ENCODE peak calls at places on chromosome X, in nine cellular contexts. O is thyroid gland, Q is transverse colon, C is breast epithelium, U is tibial nerve, R is heart left ventricle, D is testis, F is uterus, J is spleen. V is an unnamed sample.

GRCh38 chrX:100695991-100696390 is 35.9 kb downstream of the SYTL4 start:
- DNase-seq in O (no peak), C (no peak), R (no peak), Q (no peak), J (no peak), D (no peak), F (no peak), U (no peak), V (no peak)

GRCh38 chrX:130197464-130197863 is 25.7 kb downstream of the RAB33A start:
- DNase-seq in D (no peak), J (no peak), C (no peak), U (no peak), Q (no peak), F (no peak), O (no peak), R (no peak), V (no peak)

GRCh38 chrX:17521871-17522693 is 147.1 kb downstream of the NHS start:
- DNase-seq in Q (peak; percentile 28), R (peak; percentile 31), F (peak; percentile 19), D (peak; percentile 36), O (peak; percentile 83), U (no peak), J (no peak), C (no peak), V (no peak)

GRCh38 chrX:100745806-100746537 is 14.1 kb upstream of the SYTL4 start:
- DNase-seq in Q (peak; percentile 60), F (peak; percentile 29), O (no peak), R (no peak), J (no peak), C (no peak), D (peak; percentile 30), U (no peak), V (no peak)

GRCh38 chrX:17931855-17932254 is 70.8 kb upstream of the RAI2 start:
- DNase-seq in Q (no peak), R (no peak), J (no peak), U (no peak), D (no peak), C (no peak), F (no peak), O (no peak), V (no peak)

GRCh38 chrX:135977611-135978010 is 3.8 kb upstream of the MMGT1 start:
- DNase-seq in R (no peak), J (no peak), O (no peak), U (no peak), C (no peak), F (no peak), D (no peak), Q (no peak), V (no peak)

GRCh38 chrX:143476751-143477150 is 40.5 kb downstream of the SPANXN3 start:
- DNase-seq in C (no peak), O (no peak), J (no peak), R (no peak), Q (no peak), D (no peak), U (no peak), F (no peak), V (no peak)

GRCh38 chrX:54288277-54288676 is 69.6 kb downstream of the WNK3 start:
- DNase-seq in C (no peak), J (no peak), Q (no peak), D (no peak), O (no peak), U (no peak), F (no peak), R (no peak), V (no peak)

GRCh38 chrX:39758791-39759525 is 338.8 kb downstream of the BCOR start:
- DNase-seq in C (no peak), J (no peak), F (no peak), R (peak; percentile 51), O (no peak), U (no peak), Q (no peak), D (peak; percentile 35), V (peak; percentile 25)

GRCh38 chrX:86171366-86171765 is 23.1 kb downstream of the DACH2 start:
- DNase-seq in O (peak; percentile 12), D (peak; percentile 15), R (no peak), F (no peak), C (no peak), Q (no peak), J (no peak), U (no peak), V (peak; percentile 22)

GRCh38 chrX:39258331-39258730 is 457.1 kb downstream of the MID1IP1 start:
- DNase-seq in J (no peak), C (no peak), R (no peak), F (no peak), O (no peak), Q (no peak), U (no peak), D (no peak), V (no peak)

GRCh38 chrX:111005151-111005550 is 90.8 kb upstream of the PAK3 start:
- DNase-seq in D (peak; percentile 14), U (no peak), O (no peak), F (no peak), Q (no peak), C (no peak), R (no peak), J (no peak), V (no peak)

GRCh38 chrX:68409154-68409553 is 24.1 kb downstream of the OPHN1 start:
- DNase-seq in D (no peak), U (no peak), Q (no peak), F (no peak), O (no peak), R (no peak), C (no peak), J (no peak), V (no peak)

GRCh38 chrX:49273181-49273727 is 3.7 kb downstream of the PPP1R3F start:
- DNase-seq in U (no peak), J (peak; percentile 47), R (no peak), F (no peak), O (no peak), Q (no peak), D (no peak), C (no peak), V (no peak)

DNA sequence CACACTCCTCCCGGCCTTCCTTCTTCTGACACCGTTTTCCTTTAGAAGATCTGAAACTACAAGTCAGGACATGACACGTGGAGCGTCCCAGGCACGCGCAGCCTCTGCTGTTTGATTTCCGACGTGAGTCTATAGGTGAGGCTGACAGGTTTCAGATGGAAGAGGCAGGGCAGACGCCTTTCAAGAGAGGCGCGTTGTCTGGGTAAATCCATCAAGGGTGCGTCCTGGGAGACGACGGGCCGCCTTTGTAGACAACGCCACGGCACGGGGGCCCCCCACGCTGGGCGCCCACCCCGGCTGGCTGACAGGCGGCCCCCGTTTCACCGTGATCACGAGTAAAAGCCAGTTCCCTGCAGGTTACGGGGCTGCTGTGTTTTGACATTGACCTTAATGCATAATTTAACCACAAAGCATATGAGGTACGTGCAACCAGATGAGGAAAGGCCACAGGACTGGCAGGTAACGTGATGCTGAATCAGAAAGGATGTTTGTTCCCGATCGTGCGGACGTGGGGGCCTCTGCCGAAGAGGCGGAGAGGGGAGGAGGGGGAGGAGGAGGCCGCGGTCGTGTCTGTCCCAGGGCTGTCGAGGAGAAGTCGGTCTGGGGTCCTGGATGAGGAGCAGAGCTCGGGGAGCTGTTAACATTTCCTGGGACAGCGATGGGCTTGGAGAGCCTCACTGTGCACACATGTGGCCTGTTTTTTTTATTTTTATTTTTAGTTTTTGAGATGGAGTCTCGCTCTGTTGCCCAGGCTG is 51.1 kb upstream of the PPP2R3B start:
- DNase-seq in U (no peak), F (no peak), O (no peak), Q (no peak), C (peak; percentile 24), J (peak; percentile 62), R (no peak), D (no peak), V (no peak)
- H3K27ac ChIP-seq in U (no peak overlapping the region), F (no peak overlapping the region), O (no peak overlapping the region), Q (no peak overlapping the region), C (no peak overlapping the region), J (no peak overlapping the region), R (no peak overlapping the region), D (no peak overlapping the region), V (no peak overlapping the region)

DNA sequence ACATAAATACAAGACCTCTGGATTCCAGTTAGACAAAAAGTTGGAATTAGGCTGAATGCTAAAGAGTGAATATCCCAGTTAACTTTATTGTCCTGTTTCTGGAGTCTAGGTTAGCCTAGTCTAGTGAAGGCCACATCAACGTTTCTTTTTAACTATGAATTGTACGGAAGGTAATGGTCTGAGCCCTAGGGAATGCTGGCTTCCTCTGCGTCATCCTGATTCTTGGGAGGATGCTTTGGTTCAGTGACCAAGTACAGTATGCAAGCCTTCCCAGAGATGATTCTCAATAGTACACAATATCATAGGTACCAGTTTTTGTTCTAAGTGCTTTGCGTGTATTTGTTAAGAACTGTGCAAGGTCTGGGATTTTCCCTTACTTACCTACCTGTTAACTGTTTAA is 11.8 kb downstream of the DIAPH2 start:
- DNase-seq in C (no peak), D (no peak), O (no peak), F (no peak), Q (no peak), R (no peak), U (no peak), J (no peak), V (no peak)
- H3K27me3 ChIP-seq in C (no peaks in the 10 kb centered on the region), D (no peaks in the 10 kb centered on the region), O (no peaks in the 10 kb centered on the region), F (no peaks in the 10 kb centered on the region), Q (no peaks in the 10 kb centered on the region), R (no peaks in the 10 kb centered on the region), U (no peaks in the 10 kb centered on the region), J (no peaks in the 10 kb centered on the region), V (no peaks in the 10 kb centered on the region)

GRCh38 chrX:106711375-106711774 is 15.1 kb upstream of the RNF128 start:
- DNase-seq in F (no peak), C (no peak), J (no peak), Q (no peak), D (no peak), O (no peak), U (no peak), R (no peak), V (no peak)
- TF ChIP-seq POLR2A in F (no peak), C (no peak), J (no peak), Q (no peak), D (no peak), O (no peak), U (no peak), R (no peak), V (no peak)

DNA sequence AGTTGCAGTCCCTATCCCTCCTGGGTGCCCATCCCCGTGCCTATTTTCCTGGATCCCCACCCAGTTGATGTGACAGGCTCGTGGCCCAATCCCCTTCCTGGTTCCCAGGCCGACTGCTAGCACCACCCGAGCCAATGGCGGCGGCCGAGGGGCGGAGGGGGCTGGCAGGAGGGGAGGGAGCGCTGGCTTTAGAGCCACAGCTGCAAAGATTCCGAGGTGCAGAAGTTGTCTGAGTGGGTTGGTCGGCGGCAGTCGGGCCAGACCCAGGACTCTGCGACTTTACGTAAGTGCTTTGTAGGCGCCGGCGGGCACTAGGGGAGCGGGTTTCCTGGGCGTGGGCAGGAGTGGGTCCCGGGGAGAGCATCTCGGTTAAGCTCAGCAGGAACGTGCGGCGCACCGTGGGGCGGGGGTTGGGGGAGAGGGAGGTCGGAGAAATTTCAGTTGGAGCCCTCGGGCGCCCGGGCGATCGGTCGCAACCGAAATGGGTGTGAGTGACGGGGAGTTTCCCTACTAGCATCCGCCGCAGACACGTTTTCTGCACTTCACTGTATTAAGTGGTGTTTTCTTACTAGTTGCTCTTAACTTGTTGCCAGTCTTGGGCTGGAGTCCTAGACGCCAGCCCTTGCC is at the start of gene PLS3:
- DNase-seq in O (peak; percentile 84), Q (peak; percentile 72), F (peak; percentile 84), C (peak; percentile 59), D (peak; percentile 87), R (peak; percentile 92), J (peak; percentile 86), U (peak; percentile 65), V (peak; percentile 83)
- H3K27ac ChIP-seq in O (peak within 1 kb of the TSS; percentile 97), Q (peak within 1 kb of the TSS; percentile 89), F (peak within 1 kb of the TSS; percentile 86), C (peak within 1 kb of the TSS; percentile 94), D (peak within 1 kb of the TSS; percentile 80), R (peak within 1 kb of the TSS; percentile 84), J (peak within 1 kb of the TSS; percentile 82), U (peak within 1 kb of the TSS; percentile 91), V (peak within 1 kb of the TSS; percentile 74)